ENCODE peak calls at places on chromosome 13, in five cellular contexts. One of them, this sample, is unnamed. For H3K4me1 and H3K27me3, the result is how much of the 10 kb centered on the place peaks cover.

GRCh38 chr13:36211567-36211966 is 2.8 kb downstream of the SOHLH2 start:
- DNase-seq in right lobe of liver: no peak
- DNase-seq in heart left ventricle: no peak
- DNase-seq in ascending aorta: no peak
- DNase-seq in gastrocnemius medialis: no peak
- DNase-seq in this sample: no peak

GRCh38 chr13:59424661-59425060 is 739.1 kb downstream of the DIAPH3 start:
- DNase-seq in gastrocnemius medialis: no peak
- DNase-seq in ascending aorta: no peak
- DNase-seq in right lobe of liver: no peak
- DNase-seq in heart left ventricle: no peak
- DNase-seq in this sample: no peak

GRCh38 chr13:25943081-25943480 is 108.7 kb downstream of the SHISA2 start:
- DNase-seq in heart left ventricle: no peak
- DNase-seq in right lobe of liver: no peak
- DNase-seq in ascending aorta: no peak
- DNase-seq in gastrocnemius medialis: no peak
- DNase-seq in this sample: no peak

GRCh38 chr13:23025848-23026608 is 154.8 kb upstream of the SGCG start:
- DNase-seq in right lobe of liver: no peak
- DNase-seq in heart left ventricle: no peak
- DNase-seq in gastrocnemius medialis: no peak
- DNase-seq in ascending aorta: no peak
- DNase-seq in this sample: no peak

GRCh38 chr13:67421475-67421874 is 191.3 kb upstream of the PCDH9 start:
- DNase-seq in gastrocnemius medialis: no peak
- DNase-seq in heart left ventricle: no peak
- DNase-seq in ascending aorta: no peak
- DNase-seq in right lobe of liver: no peak
- DNase-seq in this sample: no peak

GRCh38 chr13:37540228-37540627 is 58.3 kb downstream of the POSTN start:
- DNase-seq in heart left ventricle: no peak
- DNase-seq in right lobe of liver: no peak
- DNase-seq in ascending aorta: no peak
- DNase-seq in gastrocnemius medialis: no peak
- DNase-seq in this sample: no peak

GRCh38 chr13:44904982-44905381 is 84.3 kb downstream of the NUFIP1 start:
- DNase-seq in ascending aorta: no peak
- DNase-seq in heart left ventricle: peak
- DNase-seq in right lobe of liver: no peak
- DNase-seq in gastrocnemius medialis: peak
- DNase-seq in this sample: no peak

GRCh38 chr13:75452564-75452963 is 29.4 kb downstream of the TBC1D4 start:
- DNase-seq in heart left ventricle: no peak
- DNase-seq in ascending aorta: no peak
- DNase-seq in right lobe of liver: no peak
- DNase-seq in gastrocnemius medialis: no peak
- DNase-seq in this sample: no peak

GRCh38 chr13:26022538-26023292 is 29.1 kb downstream of the SHISA2 start:
- DNase-seq in gastrocnemius medialis: peak
- DNase-seq in ascending aorta: no peak
- DNase-seq in heart left ventricle: peak
- DNase-seq in right lobe of liver: peak
- DNase-seq in this sample: peak

GRCh38 chr13:25977671-25978070 is 74.1 kb downstream of the SHISA2 start:
- DNase-seq in gastrocnemius medialis: no peak
- DNase-seq in ascending aorta: no peak
- DNase-seq in heart left ventricle: no peak
- DNase-seq in right lobe of liver: no peak
- DNase-seq in this sample: no peak

GRCh38 chr13:112883241-112883945 is 85.6 kb upstream of the MCF2L start:
- DNase-seq in right lobe of liver: no peak
- DNase-seq in ascending aorta: no peak
- DNase-seq in gastrocnemius medialis: no peak
- DNase-seq in heart left ventricle: no peak
- DNase-seq in this sample: no peak

GRCh38 chr13:52950436-52950960 is 78.1 kb upstream of the OLFM4 start:
- DNase-seq in heart left ventricle: no peak
- DNase-seq in right lobe of liver: no peak
- DNase-seq in gastrocnemius medialis: no peak
- DNase-seq in ascending aorta: no peak
- DNase-seq in this sample: no peak

GRCh38 chr13:113742000-113742441 is 17.0 kb upstream of the TMEM255B start:
- DNase-seq in right lobe of liver: peak
- DNase-seq in gastrocnemius medialis: no peak
- DNase-seq in ascending aorta: no peak
- DNase-seq in heart left ventricle: peak
- DNase-seq in this sample: peak

GRCh38 chr13:101262306-101262705 is 154.0 kb downstream of the NALCN start:
- DNase-seq in heart left ventricle: no peak
- DNase-seq in ascending aorta: no peak
- DNase-seq in gastrocnemius medialis: no peak
- DNase-seq in right lobe of liver: no peak
- DNase-seq in this sample: no peak

GRCh38 chr13:79349011-79349410 is 57.0 kb downstream of the RBM26 start:
- DNase-seq in heart left ventricle: no peak
- DNase-seq in ascending aorta: no peak
- DNase-seq in right lobe of liver: no peak
- DNase-seq in gastrocnemius medialis: no peak
- DNase-seq in this sample: no peak

GRCh38 chr13:68850160-68850559 is 1257.5 kb upstream of the ATXN8OS start:
- DNase-seq in heart left ventricle: no peak
- DNase-seq in gastrocnemius medialis: no peak
- DNase-seq in ascending aorta: no peak
- DNase-seq in right lobe of liver: no peak
- DNase-seq in this sample: no peak

GRCh38 chr13:93230466-93230865 is 3.9 kb downstream of the GPC6 start:
- DNase-seq in ascending aorta: no peak
- DNase-seq in heart left ventricle: no peak
- DNase-seq in right lobe of liver: no peak
- DNase-seq in gastrocnemius medialis: no peak
- DNase-seq in this sample: no peak

GRCh38 chr13:37495046-37495445 is 103.5 kb downstream of the POSTN start:
- DNase-seq in right lobe of liver: no peak
- DNase-seq in heart left ventricle: no peak
- DNase-seq in gastrocnemius medialis: no peak
- DNase-seq in ascending aorta: no peak
- DNase-seq in this sample: no peak

GRCh38 chr13:101875717-101876393 is 423.4 kb downstream of the ITGBL1 start:
- DNase-seq in right lobe of liver: peak
- DNase-seq in heart left ventricle: no peak
- DNase-seq in ascending aorta: no peak
- DNase-seq in gastrocnemius medialis: no peak
- DNase-seq in this sample: no peak

GRCh38 chr13:113096745-113097305 is 8.8 kb upstream of the F7 start:
- DNase-seq in right lobe of liver: no peak
- DNase-seq in heart left ventricle: no peak
- DNase-seq in gastrocnemius medialis: no peak
- DNase-seq in ascending aorta: no peak
- DNase-seq in this sample: no peak

GRCh38 chr13:56907766-56908165 is 233.0 kb upstream of the PRR20A start:
- DNase-seq in right lobe of liver: no peak
- DNase-seq in gastrocnemius medialis: no peak
- DNase-seq in ascending aorta: no peak
- DNase-seq in heart left ventricle: no peak
- DNase-seq in this sample: no peak

GRCh38 chr13:21676611-21677021 is 5.7 kb downstream of the FGF9 start:
- DNase-seq in heart left ventricle: peak
- DNase-seq in gastrocnemius medialis: no peak
- DNase-seq in right lobe of liver: no peak
- DNase-seq in ascending aorta: no peak
- DNase-seq in this sample: peak

DNA sequence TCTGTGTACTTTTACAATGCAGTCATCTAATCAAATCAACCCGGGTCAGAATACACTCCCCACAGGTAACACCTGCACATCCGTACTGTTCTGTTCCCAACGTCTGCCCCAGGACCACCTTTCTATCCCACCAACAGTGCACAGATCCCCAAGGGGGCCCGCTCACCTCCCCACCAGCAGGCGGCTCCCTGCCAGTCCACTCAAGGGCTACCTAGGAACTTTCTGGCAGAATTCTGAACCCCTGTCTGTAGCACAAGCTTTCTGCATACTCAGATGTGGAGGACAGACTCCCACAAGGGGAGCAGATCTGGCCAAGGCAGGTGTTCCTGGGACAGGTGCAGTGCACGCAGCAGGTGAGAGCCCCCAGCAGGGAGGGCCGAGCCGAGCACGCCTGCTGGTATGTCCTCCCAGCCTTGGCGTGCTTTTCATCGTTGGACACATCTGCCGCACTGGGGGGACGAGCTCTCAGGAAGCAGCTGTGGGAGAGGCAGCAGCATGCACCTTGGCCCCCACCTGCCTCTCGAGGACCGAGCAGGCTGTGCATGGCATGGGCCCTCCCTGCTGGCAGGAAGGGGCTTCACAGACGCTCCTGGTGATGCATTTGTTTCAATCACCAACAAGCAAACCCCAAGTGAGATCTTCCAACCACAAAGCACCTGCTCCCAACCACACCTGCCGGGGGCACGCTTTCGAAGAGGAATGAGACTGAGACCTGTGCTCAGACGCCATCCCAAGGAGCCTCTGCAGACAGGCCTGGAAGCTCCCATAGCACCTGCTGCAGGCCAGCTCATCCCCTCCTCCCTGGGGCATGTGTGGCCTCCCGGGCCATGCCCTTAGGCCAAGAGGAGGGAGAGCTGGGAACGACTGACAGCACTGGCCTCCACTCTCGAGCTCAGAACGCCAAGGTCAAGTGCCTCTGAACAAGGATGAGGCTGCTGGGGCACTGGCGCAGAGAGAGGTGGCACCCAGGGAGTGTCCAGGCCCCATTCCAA is 35.9 kb downstream of the RAB20 start:
- DNase-seq in gastrocnemius medialis: peak
- DNase-seq in heart left ventricle: peak
- DNase-seq in ascending aorta: no peak
- DNase-seq in right lobe of liver: peak
- DNase-seq in this sample: peak
- H3K4me1 ChIP-seq in gastrocnemius medialis: under half
- H3K4me1 ChIP-seq in heart left ventricle: half or more
- H3K4me1 ChIP-seq in ascending aorta: under half
- H3K4me1 ChIP-seq in right lobe of liver: under half
- H3K4me1 ChIP-seq in this sample: half or more

GRCh38 chr13:89307278-89307677 is 1636.1 kb downstream of the SLITRK5 start:
- DNase-seq in right lobe of liver: no peak
- DNase-seq in heart left ventricle: no peak
- DNase-seq in gastrocnemius medialis: no peak
- DNase-seq in ascending aorta: no peak
- DNase-seq in this sample: no peak
- TF ChIP-seq CTCF in right lobe of liver: no peak
- TF ChIP-seq CTCF in heart left ventricle: no peak
- TF ChIP-seq CTCF in gastrocnemius medialis: no peak
- TF ChIP-seq CTCF in ascending aorta: no peak
- TF ChIP-seq CTCF in this sample: no peak

DNA sequence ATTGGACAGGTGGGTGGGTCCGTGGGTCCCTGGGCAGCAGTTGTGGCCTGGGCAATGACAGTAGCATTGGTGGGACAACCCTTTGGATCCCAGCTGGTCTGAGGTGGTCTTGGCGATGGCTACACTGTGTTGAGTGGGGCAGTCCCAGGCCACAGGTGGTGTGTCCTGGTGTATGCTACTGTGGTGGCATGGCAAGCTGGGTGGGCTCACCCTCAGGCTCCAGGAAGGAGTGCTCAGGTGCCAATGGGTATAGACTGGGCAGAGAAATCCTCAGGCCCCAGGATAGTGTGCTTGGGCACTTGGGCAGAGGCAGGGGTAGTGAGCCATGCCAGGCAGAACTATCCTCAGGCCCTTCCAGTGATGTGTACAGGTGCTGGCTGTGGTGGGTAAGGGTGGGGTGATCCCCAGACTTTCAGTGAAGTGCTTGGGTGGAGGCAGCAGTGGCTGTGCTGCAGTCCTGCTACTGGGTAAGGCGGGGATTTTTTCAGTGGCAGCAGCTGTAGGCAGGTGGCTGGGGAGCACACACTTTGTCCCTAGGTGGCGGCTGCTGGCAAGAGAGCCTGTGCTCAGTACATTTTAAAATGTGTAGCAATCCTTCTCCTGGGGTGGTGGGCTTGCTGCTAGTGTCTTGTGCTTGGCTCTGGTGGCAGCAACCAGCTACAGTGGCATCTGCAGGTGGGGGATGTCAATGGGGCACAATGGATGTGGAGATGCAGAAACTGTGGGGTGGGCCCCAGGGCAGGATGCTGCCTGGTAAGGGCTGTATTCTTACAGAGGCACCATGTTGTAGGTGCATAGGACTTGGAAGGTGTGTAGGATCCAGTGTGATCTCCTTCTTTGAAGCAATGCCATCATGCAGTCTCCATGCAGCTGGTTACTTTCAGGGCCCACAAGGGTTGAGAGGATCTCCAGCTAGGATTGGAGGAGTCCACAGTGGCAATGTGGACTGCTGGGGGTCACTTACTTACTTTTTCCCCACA is 64.9 kb downstream of the DNAJC3 start:
- DNase-seq in ascending aorta: no peak
- DNase-seq in heart left ventricle: no peak
- DNase-seq in right lobe of liver: no peak
- DNase-seq in gastrocnemius medialis: no peak
- DNase-seq in this sample: no peak
- H3K27me3 ChIP-seq in ascending aorta: under half
- H3K27me3 ChIP-seq in heart left ventricle: under half
- H3K27me3 ChIP-seq in right lobe of liver: under half
- H3K27me3 ChIP-seq in gastrocnemius medialis: under half
- H3K27me3 ChIP-seq in this sample: under half

GRCh38 chr13:33150662-33151061 is 134.4 kb downstream of the KL start:
- DNase-seq in ascending aorta: no peak
- DNase-seq in right lobe of liver: no peak
- DNase-seq in gastrocnemius medialis: no peak
- DNase-seq in heart left ventricle: no peak
- DNase-seq in this sample: no peak
- H3K4me1 ChIP-seq in ascending aorta: under half
- H3K4me1 ChIP-seq in right lobe of liver: under half
- H3K4me1 ChIP-seq in gastrocnemius medialis: under half
- H3K4me1 ChIP-seq in heart left ventricle: under half
- H3K4me1 ChIP-seq in this sample: under half

GRCh38 chr13:99120751-99121150 is 79.9 kb upstream of the UBAC2 start:
- DNase-seq in gastrocnemius medialis: no peak
- DNase-seq in ascending aorta: no peak
- DNase-seq in right lobe of liver: no peak
- DNase-seq in heart left ventricle: no peak
- DNase-seq in this sample: no peak
- TF ChIP-seq CTCF in gastrocnemius medialis: no peak
- TF ChIP-seq CTCF in ascending aorta: no peak
- TF ChIP-seq CTCF in right lobe of liver: no peak
- TF ChIP-seq CTCF in heart left ventricle: no peak
- TF ChIP-seq CTCF in this sample: no peak

This sample was measured in lower lobe of right lung.